ENCODE peak calls at places on chromosomes 2 and 18, in ten cellular contexts. One of them, this sample, is unnamed.

GRCh38 chr2:241686322-241686648 is 330 bp downstream of the DTYMK start:
- ATAC-seq in left colon: peak
- ATAC-seq in activated naive CD8-positive, alpha-beta T cell treated with anti-CD3 and anti-CD28 coated beads, Interleukin-2, amount 50 U/mL, for 24 hours: peak
- ATAC-seq in right cardiac atrium: peak
- ATAC-seq in WTC11: no peak
- ATAC-seq in IMR-90: peak
- ATAC-seq in CD4-positive, alpha-beta T cell: no peak
- ATAC-seq in A549: no peak
- ATAC-seq in naive thymus-derived CD8-positive, alpha-beta T cell: peak
- ATAC-seq in central memory CD8-positive, alpha-beta T cell: peak
- ATAC-seq in this sample: peak

GRCh38 chr2:120802161-120802560 is 66.5 kb downstream of the GLI2 start:
- ATAC-seq in left colon: no peak
- ATAC-seq in activated naive CD8-positive, alpha-beta T cell treated with anti-CD3 and anti-CD28 coated beads, Interleukin-2, amount 50 U/mL, for 24 hours: no peak
- ATAC-seq in right cardiac atrium: no peak
- ATAC-seq in WTC11: no peak
- ATAC-seq in IMR-90: peak
- ATAC-seq in CD4-positive, alpha-beta T cell: no peak
- ATAC-seq in A549: peak
- ATAC-seq in naive thymus-derived CD8-positive, alpha-beta T cell: no peak
- ATAC-seq in central memory CD8-positive, alpha-beta T cell: no peak
- ATAC-seq in this sample: peak

GRCh38 chr2:137865954-137866540 is 98.2 kb upstream of the HNMT start:
- ATAC-seq in left colon: peak
- ATAC-seq in activated naive CD8-positive, alpha-beta T cell treated with anti-CD3 and anti-CD28 coated beads, Interleukin-2, amount 50 U/mL, for 24 hours: no peak
- ATAC-seq in right cardiac atrium: no peak
- ATAC-seq in WTC11: peak
- ATAC-seq in IMR-90: peak
- ATAC-seq in CD4-positive, alpha-beta T cell: no peak
- ATAC-seq in A549: peak
- ATAC-seq in naive thymus-derived CD8-positive, alpha-beta T cell: no peak
- ATAC-seq in central memory CD8-positive, alpha-beta T cell: no peak
- ATAC-seq in this sample: no peak

GRCh38 chr2:100953406-100954043 is 48.6 kb upstream of the RPL31 start:
- ATAC-seq in left colon: no peak
- ATAC-seq in activated naive CD8-positive, alpha-beta T cell treated with anti-CD3 and anti-CD28 coated beads, Interleukin-2, amount 50 U/mL, for 24 hours: peak
- ATAC-seq in right cardiac atrium: no peak
- ATAC-seq in WTC11: no peak
- ATAC-seq in IMR-90: no peak
- ATAC-seq in CD4-positive, alpha-beta T cell: peak
- ATAC-seq in A549: no peak
- ATAC-seq in naive thymus-derived CD8-positive, alpha-beta T cell: no peak
- ATAC-seq in central memory CD8-positive, alpha-beta T cell: no peak
- ATAC-seq in this sample: no peak

GRCh38 chr2:217650229-217650628 is 352.6 kb downstream of the TNS1 start:
- ATAC-seq in left colon: no peak
- ATAC-seq in activated naive CD8-positive, alpha-beta T cell treated with anti-CD3 and anti-CD28 coated beads, Interleukin-2, amount 50 U/mL, for 24 hours: no peak
- ATAC-seq in right cardiac atrium: no peak
- ATAC-seq in WTC11: peak
- ATAC-seq in IMR-90: no peak
- ATAC-seq in CD4-positive, alpha-beta T cell: no peak
- ATAC-seq in A549: peak
- ATAC-seq in naive thymus-derived CD8-positive, alpha-beta T cell: no peak
- ATAC-seq in central memory CD8-positive, alpha-beta T cell: no peak
- ATAC-seq in this sample: no peak

GRCh38 chr2:85786865-85787264 is 33.1 kb downstream of the ATOH8 start:
- ATAC-seq in left colon: no peak
- ATAC-seq in activated naive CD8-positive, alpha-beta T cell treated with anti-CD3 and anti-CD28 coated beads, Interleukin-2, amount 50 U/mL, for 24 hours: no peak
- ATAC-seq in right cardiac atrium: no peak
- ATAC-seq in WTC11: no peak
- ATAC-seq in IMR-90: no peak
- ATAC-seq in CD4-positive, alpha-beta T cell: no peak
- ATAC-seq in A549: no peak
- ATAC-seq in naive thymus-derived CD8-positive, alpha-beta T cell: no peak
- ATAC-seq in central memory CD8-positive, alpha-beta T cell: no peak
- ATAC-seq in this sample: no peak

GRCh38 chr18:28690836-28691835 is 514.2 kb upstream of the CDH2 start:
- ATAC-seq in left colon: no peak
- ATAC-seq in activated naive CD8-positive, alpha-beta T cell treated with anti-CD3 and anti-CD28 coated beads, Interleukin-2, amount 50 U/mL, for 24 hours: no peak
- ATAC-seq in right cardiac atrium: no peak
- ATAC-seq in WTC11: no peak
- ATAC-seq in IMR-90: no peak
- ATAC-seq in CD4-positive, alpha-beta T cell: no peak
- ATAC-seq in A549: no peak
- ATAC-seq in naive thymus-derived CD8-positive, alpha-beta T cell: no peak
- ATAC-seq in central memory CD8-positive, alpha-beta T cell: no peak
- ATAC-seq in this sample: no peak

GRCh38 chr2:98859323-98859722 is 76.7 kb downstream of the CRACDL start:
- ATAC-seq in left colon: no peak
- ATAC-seq in activated naive CD8-positive, alpha-beta T cell treated with anti-CD3 and anti-CD28 coated beads, Interleukin-2, amount 50 U/mL, for 24 hours: no peak
- ATAC-seq in right cardiac atrium: no peak
- ATAC-seq in WTC11: no peak
- ATAC-seq in IMR-90: no peak
- ATAC-seq in CD4-positive, alpha-beta T cell: no peak
- ATAC-seq in A549: no peak
- ATAC-seq in naive thymus-derived CD8-positive, alpha-beta T cell: no peak
- ATAC-seq in central memory CD8-positive, alpha-beta T cell: no peak
- ATAC-seq in this sample: no peak

GRCh38 chr2:26049641-26050040 is 15.8 kb downstream of the RAB10 start:
- ATAC-seq in left colon: no peak
- ATAC-seq in activated naive CD8-positive, alpha-beta T cell treated with anti-CD3 and anti-CD28 coated beads, Interleukin-2, amount 50 U/mL, for 24 hours: no peak
- ATAC-seq in right cardiac atrium: no peak
- ATAC-seq in WTC11: no peak
- ATAC-seq in IMR-90: no peak
- ATAC-seq in CD4-positive, alpha-beta T cell: no peak
- ATAC-seq in A549: no peak
- ATAC-seq in naive thymus-derived CD8-positive, alpha-beta T cell: no peak
- ATAC-seq in central memory CD8-positive, alpha-beta T cell: no peak
- ATAC-seq in this sample: no peak

GRCh38 chr2:44184106-44184505 is 15.4 kb downstream of the PPM1B start:
- ATAC-seq in left colon: peak
- ATAC-seq in activated naive CD8-positive, alpha-beta T cell treated with anti-CD3 and anti-CD28 coated beads, Interleukin-2, amount 50 U/mL, for 24 hours: peak
- ATAC-seq in right cardiac atrium: no peak
- ATAC-seq in WTC11: no peak
- ATAC-seq in IMR-90: no peak
- ATAC-seq in CD4-positive, alpha-beta T cell: peak
- ATAC-seq in A549: no peak
- ATAC-seq in naive thymus-derived CD8-positive, alpha-beta T cell: peak
- ATAC-seq in central memory CD8-positive, alpha-beta T cell: peak
- ATAC-seq in this sample: no peak

GRCh38 chr18:28331551-28331950 is 154.6 kb upstream of the CDH2 start:
- ATAC-seq in left colon: no peak
- ATAC-seq in activated naive CD8-positive, alpha-beta T cell treated with anti-CD3 and anti-CD28 coated beads, Interleukin-2, amount 50 U/mL, for 24 hours: no peak
- ATAC-seq in right cardiac atrium: no peak
- ATAC-seq in WTC11: no peak
- ATAC-seq in IMR-90: no peak
- ATAC-seq in CD4-positive, alpha-beta T cell: no peak
- ATAC-seq in A549: no peak
- ATAC-seq in naive thymus-derived CD8-positive, alpha-beta T cell: no peak
- ATAC-seq in central memory CD8-positive, alpha-beta T cell: no peak
- ATAC-seq in this sample: no peak

GRCh38 chr2:12424219-12424618 is 292.5 kb upstream of the TRIB2 start:
- ATAC-seq in left colon: no peak
- ATAC-seq in activated naive CD8-positive, alpha-beta T cell treated with anti-CD3 and anti-CD28 coated beads, Interleukin-2, amount 50 U/mL, for 24 hours: no peak
- ATAC-seq in right cardiac atrium: peak
- ATAC-seq in WTC11: no peak
- ATAC-seq in IMR-90: no peak
- ATAC-seq in CD4-positive, alpha-beta T cell: no peak
- ATAC-seq in A549: no peak
- ATAC-seq in naive thymus-derived CD8-positive, alpha-beta T cell: no peak
- ATAC-seq in central memory CD8-positive, alpha-beta T cell: no peak
- ATAC-seq in this sample: no peak

GRCh38 chr18:28127763-28128737 is 48.9 kb downstream of the CDH2 start:
- ATAC-seq in left colon: no peak
- ATAC-seq in activated naive CD8-positive, alpha-beta T cell treated with anti-CD3 and anti-CD28 coated beads, Interleukin-2, amount 50 U/mL, for 24 hours: no peak
- ATAC-seq in right cardiac atrium: no peak
- ATAC-seq in WTC11: no peak
- ATAC-seq in IMR-90: no peak
- ATAC-seq in CD4-positive, alpha-beta T cell: no peak
- ATAC-seq in A549: peak
- ATAC-seq in naive thymus-derived CD8-positive, alpha-beta T cell: no peak
- ATAC-seq in central memory CD8-positive, alpha-beta T cell: no peak
- ATAC-seq in this sample: no peak

GRCh38 chr2:10395893-10396292 is 52.2 kb downstream of the ODC1 start:
- ATAC-seq in left colon: no peak
- ATAC-seq in activated naive CD8-positive, alpha-beta T cell treated with anti-CD3 and anti-CD28 coated beads, Interleukin-2, amount 50 U/mL, for 24 hours: no peak
- ATAC-seq in right cardiac atrium: no peak
- ATAC-seq in WTC11: no peak
- ATAC-seq in IMR-90: no peak
- ATAC-seq in CD4-positive, alpha-beta T cell: no peak
- ATAC-seq in A549: no peak
- ATAC-seq in naive thymus-derived CD8-positive, alpha-beta T cell: no peak
- ATAC-seq in central memory CD8-positive, alpha-beta T cell: no peak
- ATAC-seq in this sample: no peak

GRCh38 chr2:97688062-97688827 is 18.7 kb downstream of the C2orf92 start:
- ATAC-seq in left colon: no peak
- ATAC-seq in activated naive CD8-positive, alpha-beta T cell treated with anti-CD3 and anti-CD28 coated beads, Interleukin-2, amount 50 U/mL, for 24 hours: peak
- ATAC-seq in right cardiac atrium: no peak
- ATAC-seq in WTC11: no peak
- ATAC-seq in IMR-90: no peak
- ATAC-seq in CD4-positive, alpha-beta T cell: no peak
- ATAC-seq in A549: no peak
- ATAC-seq in naive thymus-derived CD8-positive, alpha-beta T cell: no peak
- ATAC-seq in central memory CD8-positive, alpha-beta T cell: no peak
- ATAC-seq in this sample: no peak

GRCh38 chr18:78565240-78565639 is 414.4 kb upstream of the SALL3 start:
- ATAC-seq in left colon: no peak
- ATAC-seq in activated naive CD8-positive, alpha-beta T cell treated with anti-CD3 and anti-CD28 coated beads, Interleukin-2, amount 50 U/mL, for 24 hours: no peak
- ATAC-seq in right cardiac atrium: no peak
- ATAC-seq in WTC11: no peak
- ATAC-seq in IMR-90: no peak
- ATAC-seq in CD4-positive, alpha-beta T cell: no peak
- ATAC-seq in A549: no peak
- ATAC-seq in naive thymus-derived CD8-positive, alpha-beta T cell: no peak
- ATAC-seq in central memory CD8-positive, alpha-beta T cell: no peak
- ATAC-seq in this sample: no peak

GRCh38 chr2:202718614-202719013 is 83.8 kb downstream of the FAM117B start:
- ATAC-seq in left colon: no peak
- ATAC-seq in activated naive CD8-positive, alpha-beta T cell treated with anti-CD3 and anti-CD28 coated beads, Interleukin-2, amount 50 U/mL, for 24 hours: no peak
- ATAC-seq in right cardiac atrium: no peak
- ATAC-seq in WTC11: no peak
- ATAC-seq in IMR-90: peak
- ATAC-seq in CD4-positive, alpha-beta T cell: no peak
- ATAC-seq in A549: peak
- ATAC-seq in naive thymus-derived CD8-positive, alpha-beta T cell: no peak
- ATAC-seq in central memory CD8-positive, alpha-beta T cell: no peak
- ATAC-seq in this sample: no peak

GRCh38 chr2:19228720-19229119 is 129.7 kb downstream of the OSR1 start:
- ATAC-seq in left colon: no peak
- ATAC-seq in activated naive CD8-positive, alpha-beta T cell treated with anti-CD3 and anti-CD28 coated beads, Interleukin-2, amount 50 U/mL, for 24 hours: no peak
- ATAC-seq in right cardiac atrium: no peak
- ATAC-seq in WTC11: peak
- ATAC-seq in IMR-90: no peak
- ATAC-seq in CD4-positive, alpha-beta T cell: no peak
- ATAC-seq in A549: peak
- ATAC-seq in naive thymus-derived CD8-positive, alpha-beta T cell: no peak
- ATAC-seq in central memory CD8-positive, alpha-beta T cell: no peak
- ATAC-seq in this sample: no peak

GRCh38 chr18:515838-516237 is 15.3 kb upstream of the COLEC12 start:
- ATAC-seq in left colon: no peak
- ATAC-seq in activated naive CD8-positive, alpha-beta T cell treated with anti-CD3 and anti-CD28 coated beads, Interleukin-2, amount 50 U/mL, for 24 hours: no peak
- ATAC-seq in right cardiac atrium: no peak
- ATAC-seq in WTC11: no peak
- ATAC-seq in IMR-90: no peak
- ATAC-seq in CD4-positive, alpha-beta T cell: no peak
- ATAC-seq in A549: no peak
- ATAC-seq in naive thymus-derived CD8-positive, alpha-beta T cell: no peak
- ATAC-seq in central memory CD8-positive, alpha-beta T cell: no peak
- ATAC-seq in this sample: no peak

GRCh38 chr2:6955523-6956136 is 38.4 kb downstream of the RNF144A start:
- ATAC-seq in left colon: peak
- ATAC-seq in activated naive CD8-positive, alpha-beta T cell treated with anti-CD3 and anti-CD28 coated beads, Interleukin-2, amount 50 U/mL, for 24 hours: no peak
- ATAC-seq in right cardiac atrium: no peak
- ATAC-seq in WTC11: no peak
- ATAC-seq in IMR-90: no peak
- ATAC-seq in CD4-positive, alpha-beta T cell: no peak
- ATAC-seq in A549: no peak
- ATAC-seq in naive thymus-derived CD8-positive, alpha-beta T cell: no peak
- ATAC-seq in central memory CD8-positive, alpha-beta T cell: no peak
- ATAC-seq in this sample: no peak

GRCh38 chr2:13901526-13901925 is 731.0 kb upstream of the LRATD1 start:
- ATAC-seq in left colon: no peak
- ATAC-seq in activated naive CD8-positive, alpha-beta T cell treated with anti-CD3 and anti-CD28 coated beads, Interleukin-2, amount 50 U/mL, for 24 hours: no peak
- ATAC-seq in right cardiac atrium: no peak
- ATAC-seq in WTC11: no peak
- ATAC-seq in IMR-90: no peak
- ATAC-seq in CD4-positive, alpha-beta T cell: no peak
- ATAC-seq in A549: no peak
- ATAC-seq in naive thymus-derived CD8-positive, alpha-beta T cell: no peak
- ATAC-seq in central memory CD8-positive, alpha-beta T cell: no peak
- ATAC-seq in this sample: no peak

GRCh38 chr2:96345403-96345802 is 9.8 kb downstream of the NCAPH start:
- ATAC-seq in left colon: no peak
- ATAC-seq in activated naive CD8-positive, alpha-beta T cell treated with anti-CD3 and anti-CD28 coated beads, Interleukin-2, amount 50 U/mL, for 24 hours: no peak
- ATAC-seq in right cardiac atrium: peak
- ATAC-seq in WTC11: peak
- ATAC-seq in IMR-90: peak
- ATAC-seq in CD4-positive, alpha-beta T cell: peak
- ATAC-seq in A549: peak
- ATAC-seq in naive thymus-derived CD8-positive, alpha-beta T cell: peak
- ATAC-seq in central memory CD8-positive, alpha-beta T cell: no peak
- ATAC-seq in this sample: no peak

GRCh38 chr2:179936654-179937053 is 70.4 kb downstream of the CWC22 start:
- ATAC-seq in left colon: peak
- ATAC-seq in activated naive CD8-positive, alpha-beta T cell treated with anti-CD3 and anti-CD28 coated beads, Interleukin-2, amount 50 U/mL, for 24 hours: no peak
- ATAC-seq in right cardiac atrium: no peak
- ATAC-seq in WTC11: peak
- ATAC-seq in IMR-90: no peak
- ATAC-seq in CD4-positive, alpha-beta T cell: no peak
- ATAC-seq in A549: peak
- ATAC-seq in naive thymus-derived CD8-positive, alpha-beta T cell: no peak
- ATAC-seq in central memory CD8-positive, alpha-beta T cell: no peak
- ATAC-seq in this sample: no peak

GRCh38 chr2:121746071-121746578 is 9.3 kb upstream of the TSN start:
- ATAC-seq in left colon: no peak
- ATAC-seq in activated naive CD8-positive, alpha-beta T cell treated with anti-CD3 and anti-CD28 coated beads, Interleukin-2, amount 50 U/mL, for 24 hours: peak
- ATAC-seq in right cardiac atrium: peak
- ATAC-seq in WTC11: no peak
- ATAC-seq in IMR-90: no peak
- ATAC-seq in CD4-positive, alpha-beta T cell: no peak
- ATAC-seq in A549: no peak
- ATAC-seq in naive thymus-derived CD8-positive, alpha-beta T cell: no peak
- ATAC-seq in central memory CD8-positive, alpha-beta T cell: peak
- ATAC-seq in this sample: no peak

GRCh38 chr18:9694174-9694573 is 13.9 kb upstream of the RAB31 start:
- ATAC-seq in left colon: no peak
- ATAC-seq in activated naive CD8-positive, alpha-beta T cell treated with anti-CD3 and anti-CD28 coated beads, Interleukin-2, amount 50 U/mL, for 24 hours: no peak
- ATAC-seq in right cardiac atrium: no peak
- ATAC-seq in WTC11: no peak
- ATAC-seq in IMR-90: no peak
- ATAC-seq in CD4-positive, alpha-beta T cell: no peak
- ATAC-seq in A549: no peak
- ATAC-seq in naive thymus-derived CD8-positive, alpha-beta T cell: no peak
- ATAC-seq in central memory CD8-positive, alpha-beta T cell: no peak
- ATAC-seq in this sample: no peak

GRCh38 chr2:127143851-127144782 is 37.2 kb upstream of the BIN1 start:
- ATAC-seq in left colon: peak
- ATAC-seq in activated naive CD8-positive, alpha-beta T cell treated with anti-CD3 and anti-CD28 coated beads, Interleukin-2, amount 50 U/mL, for 24 hours: no peak
- ATAC-seq in right cardiac atrium: no peak
- ATAC-seq in WTC11: peak
- ATAC-seq in IMR-90: peak
- ATAC-seq in CD4-positive, alpha-beta T cell: no peak
- ATAC-seq in A549: peak
- ATAC-seq in naive thymus-derived CD8-positive, alpha-beta T cell: no peak
- ATAC-seq in central memory CD8-positive, alpha-beta T cell: no peak
- ATAC-seq in this sample: peak

GRCh38 chr2:37786854-37787253 is 115.4 kb upstream of the CDC42EP3 start:
- ATAC-seq in left colon: peak
- ATAC-seq in activated naive CD8-positive, alpha-beta T cell treated with anti-CD3 and anti-CD28 coated beads, Interleukin-2, amount 50 U/mL, for 24 hours: no peak
- ATAC-seq in right cardiac atrium: peak
- ATAC-seq in WTC11: no peak
- ATAC-seq in IMR-90: no peak
- ATAC-seq in CD4-positive, alpha-beta T cell: no peak
- ATAC-seq in A549: peak
- ATAC-seq in naive thymus-derived CD8-positive, alpha-beta T cell: no peak
- ATAC-seq in central memory CD8-positive, alpha-beta T cell: no peak
- ATAC-seq in this sample: no peak

GRCh38 chr2:88115825-88116518 is 11.9 kb downstream of the FABP1 start:
- ATAC-seq in left colon: no peak
- ATAC-seq in activated naive CD8-positive, alpha-beta T cell treated with anti-CD3 and anti-CD28 coated beads, Interleukin-2, amount 50 U/mL, for 24 hours: no peak
- ATAC-seq in right cardiac atrium: no peak
- ATAC-seq in WTC11: no peak
- ATAC-seq in IMR-90: no peak
- ATAC-seq in CD4-positive, alpha-beta T cell: no peak
- ATAC-seq in A549: no peak
- ATAC-seq in naive thymus-derived CD8-positive, alpha-beta T cell: no peak
- ATAC-seq in central memory CD8-positive, alpha-beta T cell: no peak
- ATAC-seq in this sample: no peak